ENCODE peak calls at places on chromosomes 7 and 10, in seven cellular contexts. E, H, O, P, T, X and Q are unnamed samples. For H3K9me3, the result is how much of the 10 kb centered on the place peaks cover.

GRCh38 chr10:89301231-89301630 is 615 bp upstream of the IFIT2 start:
- DNase-seq in X (no peak), H (no peak), O (no peak), E (no peak), P (no peak), T (no peak), Q (no peak)

GRCh38 chr10:110278562-110278961 is 26.2 kb downstream of the SMNDC1 start:
- DNase-seq in P (no peak), O (no peak), T (no peak), H (no peak), X (no peak), E (no peak), Q (no peak)

GRCh38 chr10:79052311-79053080 is 16.3 kb upstream of the ZMIZ1 start:
- DNase-seq in H (no peak), X (no peak), O (peak), E (peak), T (peak), P (peak), Q (peak)

GRCh38 chr7:50953303-50953702 is 170.6 kb upstream of the GRB10 start:
- DNase-seq in H (no peak), X (no peak), P (no peak), O (no peak), E (no peak), T (no peak), Q (peak)

GRCh38 chr7:5523052-5523711 is 99.5 kb upstream of the TNRC18 start:
- DNase-seq in H (no peak), O (peak), T (no peak), P (no peak), X (no peak), E (no peak), Q (no peak)

GRCh38 chr7:27784399-27785053 is 44.6 kb downstream of the TAX1BP1 start:
- DNase-seq in X (peak), T (peak), E (no peak), P (no peak), H (peak), O (peak), Q (peak)

GRCh38 chr10:4646546-4646945 is 179.5 kb upstream of the AKR1E2 start:
- DNase-seq in H (no peak), E (no peak), O (no peak), P (no peak), T (no peak), X (no peak), Q (no peak)

GRCh38 chr10:75127481-75127880 is 16.0 kb downstream of the SAMD8 start:
- DNase-seq in O (no peak), T (no peak), P (no peak), E (no peak), X (peak), H (no peak), Q (no peak)

GRCh38 chr10:84008878-84009277 is 130.4 kb upstream of the GHITM start:
- DNase-seq in X (peak), P (no peak), E (no peak), H (peak), O (peak), T (peak), Q (no peak)

GRCh38 chr7:108124820-108125219 is 5.3 kb downstream of the LAMB4 start:
- DNase-seq in X (no peak), T (no peak), H (no peak), P (no peak), E (no peak), O (no peak), Q (no peak)

GRCh38 chr7:136911362-136911761 is 42.9 kb downstream of the CHRM2 start:
- DNase-seq in P (no peak), E (no peak), T (no peak), X (no peak), H (no peak), O (no peak), Q (no peak)

GRCh38 chr10:11110499-11110898 is 92.8 kb downstream of the CELF2 start:
- DNase-seq in X (no peak), T (no peak), P (no peak), O (peak), E (no peak), H (no peak), Q (no peak)

GRCh38 chr7:2921748-2922147 is 77.6 kb upstream of the GNA12 start:
- DNase-seq in P (no peak), E (no peak), X (no peak), O (peak), H (no peak), T (peak), Q (peak)

GRCh38 chr7:22824760-22825159 is 2.1 kb upstream of the TOMM7 start:
- DNase-seq in E (no peak), H (no peak), T (no peak), P (no peak), O (no peak), X (no peak), Q (no peak)

GRCh38 chr7:27080844-27081423 is 14.9 kb downstream of the HOXA1 start:
- DNase-seq in E (no peak), H (no peak), O (no peak), X (no peak), P (no peak), T (no peak), Q (no peak)

GRCh38 chr10:22437620-22438588 is 92.6 kb downstream of the SPAG6 start:
- DNase-seq in P (no peak), T (peak), E (no peak), X (no peak), H (peak), O (peak), Q (no peak)

GRCh38 chr7:81944103-81944502 is 174.3 kb upstream of the HGF start:
- DNase-seq in T (no peak), X (no peak), H (no peak), P (no peak), O (no peak), E (no peak), Q (no peak)

GRCh38 chr7:1742555-1743303 is 72.7 kb downstream of the ELFN1 start:
- DNase-seq in E (peak), O (no peak), H (no peak), X (peak), P (no peak), T (peak), Q (peak)

GRCh38 chr10:3986407-3987141 is 201.6 kb upstream of the KLF6 start:
- DNase-seq in H (no peak), P (no peak), T (no peak), E (no peak), X (no peak), O (no peak), Q (no peak)

GRCh38 chr7:4958477-4959301 is at the start of gene MMD2:
- DNase-seq in H (no peak), X (no peak), O (peak), T (peak), E (no peak), P (peak), Q (no peak)

GRCh38 chr10:106897631-106898161 is 266.8 kb downstream of the SORCS1 start:
- DNase-seq in P (no peak), O (no peak), H (no peak), E (no peak), X (no peak), T (no peak), Q (no peak)

GRCh38 chr10:77887631-77888355 is 38.8 kb downstream of the DLG5 start:
- DNase-seq in E (no peak), P (no peak), T (no peak), X (peak), H (no peak), O (no peak), Q (no peak)

GRCh38 chr10:49293208-49293603 is 5.8 kb upstream of the C10orf71 start:
- DNase-seq in P (no peak), H (no peak), T (no peak), O (no peak), X (no peak), E (no peak), Q (no peak)

GRCh38 chr10:116888380-116889055 is 39.2 kb downstream of the ENO4 start:
- DNase-seq in P (peak), O (no peak), T (no peak), E (peak), H (peak), X (no peak), Q (peak)

GRCh38 chr7:107982918-107983389 is 20.0 kb downstream of the LAMB1 start:
- DNase-seq in X (no peak), H (no peak), O (no peak), E (no peak), T (no peak), P (no peak), Q (no peak)

GRCh38 chr7:14673202-14673601 is 229.3 kb downstream of the DGKB start:
- DNase-seq in H (no peak), E (no peak), O (no peak), X (no peak), P (no peak), T (no peak), Q (no peak)

GRCh38 chr7:149225106-149225505 is 14.3 kb upstream of the ZNF212 start:
- DNase-seq in H (no peak), E (no peak), T (no peak), P (no peak), X (no peak), O (no peak), Q (no peak)

GRCh38 chr10:30387646-30388243 is 38.7 kb upstream of the MTPAP start:
- DNase-seq in O (no peak), P (no peak), H (no peak), X (no peak), T (no peak), E (no peak), Q (no peak)

GRCh38 chr10:132096223-132096622 is 30.5 kb downstream of the JAKMIP3 start:
- DNase-seq in P (no peak), X (no peak), O (no peak), T (no peak), E (no peak), H (no peak), Q (no peak)

GRCh38 chr10:119663866-119664698 is 12.9 kb downstream of the BAG3 start:
- DNase-seq in H (no peak), T (peak), O (no peak), X (no peak), P (no peak), E (no peak), Q (no peak)

GRCh38 chr7:31122649-31123058 is 70.5 kb downstream of the ADCYAP1R1 start:
- DNase-seq in X (peak), H (peak), T (peak), P (no peak), E (peak), O (peak), Q (peak)

GRCh38 chr10:30493609-30494530 is 59.9 kb downstream of the MAP3K8 start:
- DNase-seq in P (no peak), T (no peak), O (no peak), E (peak), H (no peak), X (no peak), Q (no peak)

GRCh38 chr10:35217458-35217857 is 90.8 kb downstream of the CREM start:
- DNase-seq in P (no peak), O (no peak), H (no peak), T (no peak), X (no peak), E (no peak), Q (no peak)

GRCh38 chr10:86851329-86852207 is 95.1 kb downstream of the BMPR1A start:
- DNase-seq in X (no peak), T (no peak), H (no peak), P (no peak), E (peak), O (no peak), Q (no peak)

GRCh38 chr7:26500749-26501352 is 209.2 kb downstream of the SNX10 start:
- DNase-seq in E (no peak), H (no peak), X (peak), O (peak), P (no peak), T (peak), Q (no peak)

GRCh38 chr7:100069991-100070390 is 11.5 kb downstream of the ZNF3 start:
- DNase-seq in O (no peak), E (no peak), H (no peak), X (no peak), T (no peak), P (no peak), Q (no peak)
- H3K9me3 ChIP-seq in O (under half), E (under half), H (half or more), X (under half), T (under half), P (under half), Q (under half)

GRCh38 chr7:158282461-158283001 is 305.1 kb downstream of the PTPRN2 start:
- DNase-seq in O (no peak), P (no peak), E (no peak), T (no peak), H (no peak), X (no peak), Q (no peak)

GRCh38 chr7:158283016-158283974 is 304.3 kb downstream of the PTPRN2 start:
- DNase-seq in T (no peak), E (no peak), O (no peak), P (no peak), X (no peak), H (no peak), Q (no peak)

GRCh38 chr7:158280467-158281154 is 307.0 kb downstream of the PTPRN2 start:
- DNase-seq in H (no peak), E (no peak), X (no peak), P (no peak), O (no peak), T (peak), Q (no peak)

GRCh38 chr7:158279539-158280466 is 307.8 kb downstream of the PTPRN2 start:
- DNase-seq in P (no peak), O (no peak), H (no peak), E (no peak), T (peak), X (no peak), Q (no peak)

GRCh38 chr7:158281441-158281840 is 306.2 kb downstream of the PTPRN2 start:
- DNase-seq in P (no peak), E (no peak), O (no peak), H (no peak), X (no peak), T (peak), Q (no peak)
- H3K9me3 ChIP-seq in P (under half), E (under half), O (under half), H (under half), X (under half), T (under half), Q (under half)

GRCh38 chr7:64078699-64078994 is 33.4 kb downstream of the ZNF727 start:
- DNase-seq in E (no peak), H (no peak), O (no peak), P (no peak), X (no peak), T (no peak), Q (no peak)
- H3K9me3 ChIP-seq in E (half or more), H (half or more), O (half or more), P (under half), X (under half), T (under half), Q (under half)

GRCh38 chr7:56479136-56479535 is 362.9 kb upstream of the NUPR2 start:
- DNase-seq in H (no peak), T (no peak), O (no peak), P (no peak), E (no peak), X (no peak), Q (no peak)
- H3K9me3 ChIP-seq in H (half or more), T (under half), O (under half), P (under half), E (under half), X (under half), Q (under half)

DNA sequence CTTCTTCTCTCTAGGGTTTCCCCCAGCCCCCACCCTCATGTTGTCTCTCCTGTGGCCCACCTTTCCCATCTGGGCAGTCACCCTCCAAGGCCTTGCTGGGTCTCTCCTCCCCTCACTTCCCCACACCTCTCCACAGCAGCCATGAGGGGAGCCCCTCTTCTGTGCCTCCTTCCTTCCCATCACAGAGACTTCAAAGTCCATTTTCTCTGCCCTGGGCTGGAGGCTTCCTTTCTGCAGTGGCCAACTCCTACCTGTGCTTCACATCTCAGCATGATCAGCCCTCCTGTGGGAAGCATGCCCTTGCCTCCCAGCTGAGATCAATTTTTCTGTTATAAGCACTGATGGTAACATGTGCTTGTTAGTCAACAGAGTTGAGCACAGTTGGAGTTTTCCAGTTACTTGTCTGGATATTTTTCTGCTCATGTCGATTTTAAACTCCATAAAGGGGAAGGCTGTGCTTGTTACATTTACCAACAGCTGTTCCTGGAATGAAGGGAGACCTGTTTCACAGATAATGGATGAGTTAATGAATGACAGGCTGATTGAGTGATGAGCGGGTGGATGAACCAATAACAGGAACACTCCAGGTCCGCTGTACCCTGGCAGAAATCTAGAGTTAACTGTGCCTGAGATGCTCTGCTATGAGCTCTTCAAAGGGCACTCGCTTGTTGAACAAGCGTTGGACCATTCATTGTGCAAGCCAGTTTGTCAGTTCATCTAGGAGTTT is 71.4 kb upstream of the PRSS58 start:
- DNase-seq in E (no peak), O (no peak), X (no peak), P (no peak), H (no peak), T (no peak), Q (no peak)
- H3K9me3 ChIP-seq in E (under half), O (under half), X (under half), P (under half), H (under half), T (under half), Q (under half)

GRCh38 chr7:54253036-54253373 is 289.2 kb upstream of the VSTM2A start:
- DNase-seq in X (no peak), H (no peak), E (no peak), O (no peak), T (no peak), P (no peak), Q (no peak)
- H3K9me3 ChIP-seq in X (under half), H (under half), E (under half), O (under half), T (under half), P (under half), Q (under half)

DNA sequence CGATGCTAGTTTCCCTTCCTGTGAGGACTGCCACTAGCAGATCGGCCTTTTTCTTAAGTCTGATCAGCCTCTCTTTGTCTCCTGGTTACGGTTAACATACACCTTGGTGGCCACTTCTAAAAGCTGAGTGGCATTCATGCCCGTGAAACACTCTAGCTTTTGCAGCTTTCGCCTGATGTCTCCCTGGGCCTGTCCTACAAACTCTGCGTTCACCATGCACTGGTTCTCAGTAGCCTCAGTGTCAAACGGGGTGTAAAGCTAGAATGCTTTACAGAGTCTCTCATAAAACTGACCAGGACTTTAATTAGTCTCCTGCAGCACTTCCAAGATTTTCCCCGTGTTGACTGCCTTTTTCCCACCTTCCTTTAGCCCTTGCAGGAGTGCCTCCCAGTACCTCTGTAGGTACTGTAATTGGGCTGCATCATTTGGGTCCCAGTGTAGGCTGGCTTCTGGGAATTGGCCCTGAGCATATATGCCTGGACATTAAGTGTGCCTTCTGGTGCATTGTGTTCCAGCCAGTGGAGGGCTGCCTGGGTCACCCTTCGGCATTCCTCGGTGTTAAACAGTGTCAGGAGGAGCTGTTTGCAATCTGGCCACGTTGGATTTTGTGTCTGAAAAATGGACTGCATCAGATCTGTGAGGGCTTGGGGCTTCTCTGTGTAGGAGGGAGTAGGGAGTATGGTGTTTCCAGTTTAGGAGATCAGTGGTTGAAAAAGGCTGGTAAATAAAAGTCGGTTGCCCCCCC is 6.5 kb upstream of the ZNF117 start:
- DNase-seq in O (no peak), P (no peak), X (no peak), T (no peak), E (no peak), H (no peak), Q (no peak)
- H3K9me3 ChIP-seq in O (under half), P (under half), X (under half), T (under half), E (under half), H (half or more), Q (under half)

GRCh38 chr7:98011996-98012395 is 22.0 kb upstream of the OCM2 start:
- DNase-seq in T (no peak), H (no peak), O (no peak), E (no peak), P (no peak), X (no peak), Q (no peak)

DNA sequence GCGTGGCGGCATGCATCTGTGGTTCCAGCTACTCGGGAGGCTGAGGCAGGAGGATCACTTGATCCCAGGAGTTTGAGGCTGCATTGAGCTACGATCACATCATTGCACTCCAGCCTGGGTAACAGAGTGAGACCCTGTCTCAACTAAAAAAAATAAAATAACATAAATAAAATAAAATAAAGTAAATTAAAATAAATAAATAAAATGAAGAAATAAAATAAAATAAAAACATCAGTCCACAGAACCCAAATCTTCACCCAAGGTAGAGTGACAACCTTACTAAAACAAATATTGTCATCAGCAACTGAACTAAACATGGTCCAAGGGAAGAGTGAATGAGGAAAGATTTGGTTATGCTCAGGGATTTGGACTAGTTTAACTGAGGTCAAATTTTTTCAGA is 24.8 kb upstream of the OCM2 start:
- DNase-seq in E (no peak), P (no peak), H (no peak), O (no peak), T (no peak), X (no peak), Q (no peak)
- H3K9me3 ChIP-seq in E (under half), P (under half), H (under half), O (under half), T (under half), X (under half), Q (under half)

GRCh38 chr10:15678851-15679250 is 40.9 kb downstream of the ITGA8 start:
- DNase-seq in P (no peak), E (no peak), X (no peak), H (no peak), O (no peak), T (no peak), Q (no peak)
- H3K9me3 ChIP-seq in P (under half), E (under half), X (under half), H (under half), O (under half), T (under half), Q (under half)

GRCh38 chr7:64046041-64046389 is 781 bp downstream of the ZNF727 start:
- DNase-seq in O (no peak), T (no peak), E (no peak), P (no peak), H (no peak), X (no peak), Q (no peak)

GRCh38 chr7:64045301-64046040 is at the start of gene ZNF727:
- DNase-seq in O (no peak), H (no peak), P (no peak), T (peak), E (peak), X (no peak), Q (peak)
- H3K9me3 ChIP-seq in O (under half), H (under half), P (under half), T (under half), E (under half), X (under half), Q (under half)